ENCODE peak calls at places on chromosomes 16 and 17, in nine cellular contexts. B is H7, M is HCEC 1CT, N is KBM-7, R is GDM1, Z is epithelial cell of proximal tubule, G is AG20443, S is NCI-H69, E is suprapubic skin. C is an unnamed sample.

GRCh38 chr17:73203788-73204479 is 11.1 kb downstream of the COG1 start:
- DNase-seq in B (no peak), M (no peak), N (no peak), R (no peak), Z (no peak), G (no peak), S (no peak), E (no peak), C (peak)

GRCh38 chr16:85220125-85220839 is 108.0 kb upstream of the CIBAR2 start:
- DNase-seq in B (peak), M (peak), N (no peak), R (no peak), Z (no peak), G (peak), S (peak), E (no peak), C (peak)

GRCh38 chr17:8249621-8250020 is 532 bp downstream of the PFAS start:
- DNase-seq in B (no peak), M (no peak), N (no peak), R (no peak), Z (no peak), G (no peak), S (no peak), E (no peak), C (no peak)

GRCh38 chr16:54647731-54648221 is 282.9 kb upstream of the IRX5 start:
- DNase-seq in B (no peak), M (no peak), N (no peak), R (no peak), Z (no peak), G (peak), S (peak), E (no peak), C (no peak)

GRCh38 chr16:8832383-8833100 is 34.9 kb downstream of the PMM2 start:
- DNase-seq in B (peak), M (no peak), N (no peak), R (no peak), Z (no peak), G (no peak), S (no peak), E (no peak), C (no peak)

GRCh38 chr17:81470270-81470943 is 42.2 kb downstream of the ACTG1 start:
- DNase-seq in B (no peak), M (no peak), N (no peak), R (no peak), Z (no peak), G (no peak), S (no peak), E (no peak), C (no peak)

GRCh38 chr17:2964831-2965230 is 98.6 kb downstream of the OR1D5 start:
- DNase-seq in B (no peak), M (no peak), N (no peak), R (no peak), Z (no peak), G (no peak), S (no peak), E (no peak), C (no peak)

GRCh38 chr16:102060-102855 is 24.2 kb downstream of the MPG start:
- DNase-seq in B (no peak), M (no peak), N (no peak), R (no peak), Z (no peak), G (no peak), S (no peak), E (peak), C (no peak)

GRCh38 chr17:69725125-69725524 is 310.6 kb downstream of the MAP2K6 start:
- DNase-seq in B (no peak), M (no peak), N (no peak), R (no peak), Z (no peak), G (no peak), S (no peak), E (no peak), C (no peak)

GRCh38 chr17:79799538-79800324 is 2.9 kb upstream of the CBX8 start:
- DNase-seq in B (peak), M (no peak), N (no peak), R (no peak), Z (no peak), G (no peak), S (peak), E (no peak), C (peak)

GRCh38 chr17:79842136-79842655 is 3.0 kb upstream of the CBX4 start:
- DNase-seq in B (peak), M (no peak), N (no peak), R (no peak), Z (no peak), G (no peak), S (no peak), E (no peak), C (no peak)

GRCh38 chr17:47295037-47295873 is 28.5 kb upstream of the EFCAB13 start:
- DNase-seq in B (peak), M (no peak), N (no peak), R (no peak), Z (no peak), G (no peak), S (no peak), E (no peak), C (no peak)

GRCh38 chr17:7233701-7234099 is 617 bp downstream of the DVL2 start:
- DNase-seq in B (peak), M (no peak), N (no peak), R (no peak), Z (no peak), G (no peak), S (no peak), E (no peak), C (no peak)

GRCh38 chr16:78227855-78228254 is 128.4 kb downstream of the WWOX start:
- DNase-seq in B (peak), M (no peak), N (peak), R (no peak), Z (no peak), G (no peak), S (peak), E (no peak), C (peak)

GRCh38 chr16:28879261-28879840 is 1.1 kb downstream of the ATP2A1 start:
- DNase-seq in B (no peak), M (no peak), N (no peak), R (no peak), Z (no peak), G (no peak), S (no peak), E (no peak), C (peak)

GRCh38 chr16:85437161-85438052 is 175.7 kb upstream of the GSE1 start:
- DNase-seq in B (no peak), M (no peak), N (peak), R (no peak), Z (no peak), G (no peak), S (peak), E (no peak), C (peak)

GRCh38 chr17:48617515-48618365 is 2.6 kb upstream of the HOXB8 start:
- DNase-seq in B (peak), M (no peak), N (no peak), R (no peak), Z (no peak), G (no peak), S (peak), E (no peak), C (no peak)

GRCh38 chr17:69179227-69179952 is 37.7 kb upstream of the ABCA6 start:
- DNase-seq in B (no peak), M (no peak), N (no peak), R (no peak), Z (peak), G (peak), S (no peak), E (no peak), C (no peak)

GRCh38 chr16:54632322-54632721 is 298.3 kb upstream of the IRX5 start:
- DNase-seq in B (no peak), M (no peak), N (no peak), R (no peak), Z (no peak), G (no peak), S (no peak), E (no peak), C (no peak)

GRCh38 chr17:32298298-32298697 is 32.7 kb downstream of the RHBDL3 start:
- DNase-seq in B (no peak), M (no peak), N (no peak), R (no peak), Z (no peak), G (peak), S (no peak), E (no peak), C (peak)

GRCh38 chr17:28381141-28381825 is 9.8 kb downstream of the SARM1 start:
- DNase-seq in B (peak), M (no peak), N (no peak), R (no peak), Z (no peak), G (no peak), S (peak), E (no peak), C (peak)

GRCh38 chr17:57349533-57350227 is 93.4 kb downstream of the MSI2 start:
- DNase-seq in B (no peak), M (no peak), N (no peak), R (no peak), Z (no peak), G (no peak), S (peak), E (no peak), C (peak)

GRCh38 chr16:19991614-19992013 is 82.1 kb downstream of the GPR139 start:
- DNase-seq in B (peak), M (no peak), N (no peak), R (no peak), Z (no peak), G (no peak), S (no peak), E (no peak), C (peak)

GRCh38 chr17:65074778-65075250 is 18.3 kb upstream of the GNA13 start:
- DNase-seq in B (no peak), M (no peak), N (no peak), R (no peak), Z (no peak), G (no peak), S (peak), E (no peak), C (peak)

GRCh38 chr17:48647103-48647963 is 21.2 kb upstream of the HOXB9 start:
- DNase-seq in B (peak), M (no peak), N (no peak), R (no peak), Z (no peak), G (peak), S (peak), E (no peak), C (no peak)

GRCh38 chr16:90077757-90078593 is 844 bp upstream of the PRDM7 start:
- DNase-seq in B (peak), M (no peak), N (no peak), R (peak), Z (no peak), G (peak), S (peak), E (no peak), C (peak)

GRCh38 chr16:61887903-61888302 is 148.3 kb downstream of the CDH8 start:
- DNase-seq in B (no peak), M (no peak), N (peak), R (peak), Z (no peak), G (peak), S (no peak), E (no peak), C (peak)

GRCh38 chr17:77962349-77962748 is 3.8 kb downstream of the TNRC6C start:
- DNase-seq in B (no peak), M (no peak), N (no peak), R (no peak), Z (no peak), G (no peak), S (no peak), E (no peak), C (no peak)

GRCh38 chr16:3157229-3158013 is 22.6 kb downstream of the ZNF213 start:
- DNase-seq in B (peak), M (peak), N (peak), R (peak), Z (peak), G (peak), S (peak), E (peak), C (peak)

GRCh38 chr17:44324092-44324570 is 492 bp downstream of the SLC25A39 start:
- DNase-seq in B (peak), M (peak), N (no peak), R (no peak), Z (no peak), G (peak), S (no peak), E (no peak), C (peak)

GRCh38 chr16:50173318-50173717 is 20.2 kb downstream of the TENT4B start:
- DNase-seq in B (no peak), M (no peak), N (no peak), R (no peak), Z (no peak), G (no peak), S (no peak), E (no peak), C (no peak)

GRCh38 chr17:233473-233941 is 52.1 kb upstream of the DOC2B start:
- DNase-seq in B (no peak), M (no peak), N (no peak), R (no peak), Z (no peak), G (no peak), S (no peak), E (peak), C (no peak)

GRCh38 chr17:4573682-4574081 is 10.6 kb upstream of the SMTNL2 start:
- DNase-seq in B (no peak), M (no peak), N (no peak), R (no peak), Z (no peak), G (no peak), S (no peak), E (no peak), C (no peak)